ENCODE peak calls at places on chromosome 9, in four cellular contexts. U is transverse colon, O is KBM-7, Y is NT2/D1. R is an unnamed sample.

GRCh38 chr9:93028448-93029006 is 30.0 kb upstream of the SUSD3 start:
- DNase-seq in U (peak; percentile 16), O (peak; percentile 23), Y (no peak), R (peak; percentile 94)

GRCh38 chr9:78132688-78133033 is 101.0 kb upstream of the GNAQ start:
- DNase-seq in U (no peak), O (peak; percentile 35), Y (no peak), R (peak; percentile 26)

GRCh38 chr9:87824216-87824875 is 58.3 kb upstream of the SPATA31E1 start:
- DNase-seq in U (no peak), O (no peak), Y (no peak), R (no peak)

GRCh38 chr9:26262431-26262830 is 584.2 kb upstream of the TUSC1 start:
- DNase-seq in U (no peak), O (no peak), Y (no peak), R (no peak)

GRCh38 chr9:109953300-109953699 is 173.3 kb downstream of the PALM2AKAP2 start:
- DNase-seq in U (no peak), O (no peak), Y (no peak), R (peak; percentile 30)

GRCh38 chr9:130053504-130054427 is at the start of gene GPR107:
- DNase-seq in U (peak; percentile 82), O (peak; percentile 71), Y (peak; percentile 48), R (peak; percentile 54)

GRCh38 chr9:31103836-31104235 is 1280.6 kb upstream of the ACO1 start:
- DNase-seq in U (no peak), O (no peak), Y (no peak), R (no peak)

GRCh38 chr9:99437145-99437544 is 215.1 kb downstream of the SEC61B start:
- DNase-seq in U (no peak), O (no peak), Y (no peak), R (no peak)

GRCh38 chr9:90900130-90900529 is 98.5 kb downstream of the SYK start:
- DNase-seq in U (no peak), O (no peak), Y (no peak), R (no peak)